ENCODE peak calls at places on chromosomes 13 and 19, in five cellular contexts. One of them, this sample, is unnamed.

GRCh38 chr13:53200498-53201453 is 172.2 kb downstream of the OLFM4 start:
- DNase-seq in stimulated activated CD8-positive, alpha-beta memory T cell treated with anti-CD3 and anti-CD28 coated beads, Interleukin-12 subunit alpha, Interleukin-12 subunit beta, amount 100 ng/mL, for 4 hours: no peak
- DNase-seq in MCF 10A: no peak
- DNase-seq in AG10803: peak
- DNase-seq in NCI-H1436: no peak
- DNase-seq in this sample: no peak

GRCh38 chr19:46016426-46017094 is 6.3 kb downstream of the PGLYRP1 start:
- DNase-seq in stimulated activated CD8-positive, alpha-beta memory T cell treated with anti-CD3 and anti-CD28 coated beads, Interleukin-12 subunit alpha, Interleukin-12 subunit beta, amount 100 ng/mL, for 4 hours: peak
- DNase-seq in MCF 10A: peak
- DNase-seq in AG10803: peak
- DNase-seq in NCI-H1436: peak
- DNase-seq in this sample: peak

GRCh38 chr13:48817166-48817802 is 158.4 kb upstream of the FNDC3A start:
- DNase-seq in stimulated activated CD8-positive, alpha-beta memory T cell treated with anti-CD3 and anti-CD28 coated beads, Interleukin-12 subunit alpha, Interleukin-12 subunit beta, amount 100 ng/mL, for 4 hours: no peak
- DNase-seq in MCF 10A: no peak
- DNase-seq in AG10803: no peak
- DNase-seq in NCI-H1436: no peak
- DNase-seq in this sample: no peak

GRCh38 chr19:1247747-1248453 is 483 bp upstream of the MIDN start:
- DNase-seq in stimulated activated CD8-positive, alpha-beta memory T cell treated with anti-CD3 and anti-CD28 coated beads, Interleukin-12 subunit alpha, Interleukin-12 subunit beta, amount 100 ng/mL, for 4 hours: peak
- DNase-seq in MCF 10A: peak
- DNase-seq in AG10803: peak
- DNase-seq in NCI-H1436: no peak
- DNase-seq in this sample: peak

GRCh38 chr13:38395505-38395803 is 45.8 kb downstream of the UFM1 start:
- DNase-seq in stimulated activated CD8-positive, alpha-beta memory T cell treated with anti-CD3 and anti-CD28 coated beads, Interleukin-12 subunit alpha, Interleukin-12 subunit beta, amount 100 ng/mL, for 4 hours: no peak
- DNase-seq in MCF 10A: peak
- DNase-seq in AG10803: no peak
- DNase-seq in NCI-H1436: no peak
- DNase-seq in this sample: no peak

GRCh38 chr19:6068711-6069110 is 41.6 kb downstream of the RFX2 start:
- DNase-seq in stimulated activated CD8-positive, alpha-beta memory T cell treated with anti-CD3 and anti-CD28 coated beads, Interleukin-12 subunit alpha, Interleukin-12 subunit beta, amount 100 ng/mL, for 4 hours: no peak
- DNase-seq in MCF 10A: no peak
- DNase-seq in AG10803: no peak
- DNase-seq in NCI-H1436: no peak
- DNase-seq in this sample: no peak

GRCh38 chr13:94917814-94918213 is 205.5 kb upstream of the SOX21 start:
- DNase-seq in stimulated activated CD8-positive, alpha-beta memory T cell treated with anti-CD3 and anti-CD28 coated beads, Interleukin-12 subunit alpha, Interleukin-12 subunit beta, amount 100 ng/mL, for 4 hours: no peak
- DNase-seq in MCF 10A: peak
- DNase-seq in AG10803: peak
- DNase-seq in NCI-H1436: no peak
- DNase-seq in this sample: peak

GRCh38 chr19:38519168-38519567 is 85.7 kb downstream of the RYR1 start:
- DNase-seq in stimulated activated CD8-positive, alpha-beta memory T cell treated with anti-CD3 and anti-CD28 coated beads, Interleukin-12 subunit alpha, Interleukin-12 subunit beta, amount 100 ng/mL, for 4 hours: no peak
- DNase-seq in MCF 10A: no peak
- DNase-seq in AG10803: no peak
- DNase-seq in NCI-H1436: no peak
- DNase-seq in this sample: no peak

GRCh38 chr13:112729408-112729807 is 39.6 kb downstream of the ATP11A start:
- DNase-seq in stimulated activated CD8-positive, alpha-beta memory T cell treated with anti-CD3 and anti-CD28 coated beads, Interleukin-12 subunit alpha, Interleukin-12 subunit beta, amount 100 ng/mL, for 4 hours: no peak
- DNase-seq in MCF 10A: no peak
- DNase-seq in AG10803: no peak
- DNase-seq in NCI-H1436: no peak
- DNase-seq in this sample: no peak

GRCh38 chr19:37551123-37551993 is 43.2 kb downstream of the ZNF571 start:
- DNase-seq in stimulated activated CD8-positive, alpha-beta memory T cell treated with anti-CD3 and anti-CD28 coated beads, Interleukin-12 subunit alpha, Interleukin-12 subunit beta, amount 100 ng/mL, for 4 hours: peak
- DNase-seq in MCF 10A: no peak
- DNase-seq in AG10803: peak
- DNase-seq in NCI-H1436: no peak
- DNase-seq in this sample: peak

GRCh38 chr19:10887616-10888367 is 16.4 kb downstream of the CARM1 start:
- DNase-seq in stimulated activated CD8-positive, alpha-beta memory T cell treated with anti-CD3 and anti-CD28 coated beads, Interleukin-12 subunit alpha, Interleukin-12 subunit beta, amount 100 ng/mL, for 4 hours: no peak
- DNase-seq in MCF 10A: no peak
- DNase-seq in AG10803: no peak
- DNase-seq in NCI-H1436: no peak
- DNase-seq in this sample: peak

GRCh38 chr13:48979892-48980291 is 4.2 kb downstream of the FNDC3A start:
- DNase-seq in stimulated activated CD8-positive, alpha-beta memory T cell treated with anti-CD3 and anti-CD28 coated beads, Interleukin-12 subunit alpha, Interleukin-12 subunit beta, amount 100 ng/mL, for 4 hours: no peak
- DNase-seq in MCF 10A: no peak
- DNase-seq in AG10803: no peak
- DNase-seq in NCI-H1436: no peak
- DNase-seq in this sample: no peak

This sample was measured in EH.